ENCODE peak calls at places on chromosomes 16 and 17, in four cellular contexts. P is kidney epithelial cell; U is HL-60; O is CD8-positive, alpha-beta T cell. E is an unnamed sample.

GRCh38 chr17:75069783-75070182 is 18.0 kb upstream of the SLC16A5 start:
- DNase-seq in P (no peak), U (no peak), O (no peak), E (peak)

GRCh38 chr17:77462101-77462500 is 321.3 kb downstream of the SEC14L1 start:
- DNase-seq in O (no peak), P (no peak), U (no peak), E (no peak)

GRCh38 chr16:22397459-22397858 is 23.0 kb upstream of the CDR2 start:
- DNase-seq in O (no peak), U (no peak), P (peak), E (peak)

GRCh38 chr16:31536804-31537361 is 9.2 kb downstream of the AHSP start:
- DNase-seq in U (no peak), O (no peak), P (no peak), E (no peak)

GRCh38 chr17:48571024-48571818 is 6.9 kb downstream of the HOXB4 start:
- DNase-seq in O (no peak), U (no peak), P (no peak), E (no peak)

GRCh38 chr16:50395763-50396710 is 27.2 kb upstream of the BRD7 start:
- DNase-seq in U (no peak), O (no peak), P (no peak), E (no peak)

GRCh38 chr16:60776311-60776710 is 1259.9 kb downstream of the CDH8 start:
- DNase-seq in O (no peak), P (no peak), U (no peak), E (no peak)

GRCh38 chr17:74816883-74817620 is 40.9 kb upstream of the NAT9 start:
- DNase-seq in U (no peak), P (no peak), O (no peak), E (no peak)

GRCh38 chr17:66276328-66276937 is 26.0 kb upstream of the PRKCA start:
- DNase-seq in O (no peak), P (no peak), U (no peak), E (peak)

GRCh38 chr17:5122586-5123342 is 6.9 kb downstream of the USP6 start:
- DNase-seq in P (no peak), U (no peak), O (no peak), E (no peak)

GRCh38 chr16:78002915-78003538 is 19.3 kb upstream of the CLEC3A start:
- DNase-seq in U (peak), O (peak), P (peak), E (peak)

GRCh38 chr17:70563301-70563820 is 394.0 kb downstream of the KCNJ2 start:
- DNase-seq in P (no peak), O (no peak), U (no peak), E (peak)

DNA sequence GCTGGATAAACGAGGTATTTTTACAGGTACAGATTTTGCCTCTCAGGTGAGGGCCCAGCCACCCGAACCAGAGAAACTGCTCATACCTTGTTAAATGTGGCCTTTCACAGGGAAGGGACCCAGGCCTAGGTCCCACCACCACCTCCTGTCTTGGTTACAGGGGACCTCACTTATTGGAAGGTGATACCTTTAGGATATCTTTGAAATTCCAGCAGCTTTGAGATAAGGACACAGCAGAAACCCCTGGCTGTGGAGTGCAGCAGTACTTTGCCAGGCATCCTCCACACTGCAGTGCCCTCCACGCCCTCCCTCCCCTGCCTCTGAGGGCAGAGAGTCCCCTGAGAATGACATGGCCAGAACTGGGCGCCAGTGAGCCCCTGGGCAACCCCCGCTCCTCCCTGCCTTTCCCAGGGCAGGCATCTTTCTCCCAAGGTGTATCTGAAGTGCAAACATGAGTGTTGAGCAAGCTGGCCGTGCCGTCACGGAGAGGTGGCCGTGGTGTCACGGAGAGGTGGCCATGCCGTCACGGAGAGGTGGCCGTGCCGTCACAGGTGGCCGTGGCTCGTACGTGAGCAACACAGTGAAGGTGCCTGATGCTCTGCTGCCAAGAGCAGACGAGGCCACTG is 134.7 kb upstream of the CHMP6 start:
- DNase-seq in O (no peak), P (no peak), U (no peak), E (no peak)
- H3K4me3 ChIP-seq in O (no peak), P (no peak), U (no peak), E (no peak)

DNA sequence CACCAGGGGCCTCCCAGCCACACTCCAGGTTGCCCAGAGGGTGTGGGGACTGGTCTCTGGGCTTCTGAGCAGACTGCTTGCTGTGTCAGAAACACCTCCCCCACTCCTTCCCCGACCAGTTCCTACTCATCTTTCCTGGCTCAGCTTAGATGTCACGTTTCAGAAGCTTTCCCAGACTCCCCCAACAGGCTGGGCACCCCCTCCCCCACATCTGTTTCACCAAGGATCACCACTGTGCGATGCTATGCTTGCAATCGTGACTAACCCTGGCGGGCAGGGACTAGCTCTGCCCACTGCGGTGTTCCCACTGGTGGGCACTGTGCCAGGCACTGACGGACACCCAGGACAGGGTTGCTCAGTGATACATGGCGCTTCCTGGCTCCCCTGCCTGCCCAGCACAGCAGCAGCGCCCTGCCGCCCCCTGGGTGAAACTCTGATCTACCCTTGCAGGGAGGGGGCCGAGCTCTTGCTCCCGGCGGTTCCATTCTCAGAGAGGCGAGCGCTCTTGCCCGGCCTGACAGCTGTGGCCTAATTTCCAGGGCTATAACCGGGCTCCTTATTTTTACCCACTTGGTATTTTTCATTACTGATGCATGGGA is 29.4 kb upstream of the MTSS2 start:
- DNase-seq in P (peak), O (no peak), U (no peak), E (peak)
- TF ChIP-seq CTCF in P (peak), O (no peak), U (no peak), E (no peak)

DNA sequence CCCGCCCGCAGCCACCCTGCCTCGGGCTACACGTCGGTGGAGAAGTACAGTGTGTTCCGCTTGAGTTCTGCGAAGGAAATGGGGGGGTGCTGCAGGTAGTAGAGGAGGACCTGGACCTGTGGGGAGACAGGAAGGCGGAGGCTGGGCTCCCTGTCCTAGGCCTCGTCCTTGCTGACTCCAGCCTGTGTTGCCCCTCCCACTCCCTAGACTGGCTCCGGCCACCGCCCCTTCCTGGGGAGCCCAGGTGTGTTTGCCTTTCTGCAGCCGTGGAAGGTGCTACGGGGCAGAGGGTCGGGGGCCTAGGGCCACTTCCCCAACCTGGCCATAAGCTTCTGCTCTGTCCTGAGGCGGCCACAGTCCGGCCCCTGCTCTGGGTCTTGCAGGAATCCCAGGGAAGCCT is 9.1 kb downstream of the TIMM22 start:
- DNase-seq in O (no peak), P (no peak), U (no peak), E (no peak)
- H3K4me3 ChIP-seq in O (no peak), P (no peak), U (no peak), E (no peak)

GRCh38 chr17:40499551-40500189 is 1.8 kb downstream of the TNS4 start:
- DNase-seq in P (no peak), O (no peak), U (no peak), E (peak)
- TF ChIP-seq CTCF in P (no peak), O (no peak), U (no peak), E (no peak)

GRCh38 chr16:647173-647902 is 1.8 kb upstream of the WDR90 start:
- DNase-seq in O (no peak), U (peak), P (no peak), E (no peak)
- H3K4me3 ChIP-seq in O (no peak), U (no peak), P (no peak), E (no peak)

GRCh38 chr16:82344157-82344556 is 174.1 kb upstream of the MPHOSPH6 start:
- DNase-seq in O (no peak), U (no peak), P (no peak), E (no peak)
- TF ChIP-seq CTCF in O (no peak), U (peak), P (peak), E (no peak)

GRCh38 chr17:68661265-68662036 is 60.3 kb upstream of the FAM20A start:
- DNase-seq in U (no peak), P (no peak), O (no peak), E (no peak)
- H3K4me3 ChIP-seq in U (no peak), P (no peak), O (no peak), E (no peak)

GRCh38 chr16:2194852-2195315 is 1.5 kb downstream of the CASKIN1 start:
- DNase-seq in U (peak), P (no peak), O (peak), E (peak)

GRCh38 chr16:2196981-2197511 is 641 bp upstream of the CASKIN1 start:
- DNase-seq in U (no peak), O (no peak), P (no peak), E (no peak)

GRCh38 chr16:2195316-2196161 is 866 bp downstream of the CASKIN1 start:
- DNase-seq in O (no peak), P (no peak), U (no peak), E (no peak)

GRCh38 chr16:2196162-2196980 is at the start of gene CASKIN1:
- DNase-seq in P (no peak), O (peak), U (peak), E (no peak)

GRCh38 chr16:2194166-2194834 is 2.1 kb downstream of the CASKIN1 start:
- DNase-seq in U (no peak), O (peak), P (no peak), E (peak)
- TF ChIP-seq CTCF in U (no peak), O (no peak), P (no peak), E (no peak)

GRCh38 chr16:2328428-2328827 is 12.1 kb downstream of the ABCA3 start:
- DNase-seq in P (no peak), O (no peak), U (no peak), E (no peak)
- H3K4me3 ChIP-seq in P (no peak), O (no peak), U (no peak), E (no peak)

E was measured in fibroblast of mammary gland.